ENCODE peak calls at places on chromosomes 11 and 22, in four cellular contexts. P is transverse colon, G is heart left ventricle, K is psoas muscle. I is an unnamed sample.

GRCh38 chr11:131305005-131305404 is 65.4 kb upstream of the NTM start:
- DNase-seq in G (no peak), P (no peak), K (no peak), I (peak; percentile 44)

GRCh38 chr11:6900327-6900999 is 8.2 kb upstream of the OR2D2 start:
- DNase-seq in G (no peak), K (no peak), P (no peak), I (no peak)

GRCh38 chr22:28001171-28001835 is 82.2 kb upstream of the PITPNB start:
- DNase-seq in K (no peak), G (no peak), P (no peak), I (no peak)

GRCh38 chr11:114296190-114296978 is at the start of gene NNMT:
- DNase-seq in K (peak; percentile 87), P (peak; percentile 31), G (peak; percentile 69), I (peak; percentile 99)

GRCh38 chr11:120283124-120283523 is 42.0 kb upstream of the TLCD5 start:
- DNase-seq in G (no peak), K (no peak), P (no peak), I (no peak)

GRCh38 chr11:128483211-128483788 is 104.1 kb downstream of the ETS1 start:
- DNase-seq in G (no peak), K (no peak), P (no peak), I (no peak)

GRCh38 chr22:27377501-27377900 is 424.1 kb downstream of the MN1 start:
- DNase-seq in K (no peak), G (no peak), P (no peak), I (no peak)

GRCh38 chr11:67002921-67003411 is 20.0 kb upstream of the SYT12 start:
- DNase-seq in P (no peak), K (no peak), G (no peak), I (no peak)

GRCh38 chr11:120719348-120719747 is 207.8 kb downstream of the GRIK4 start:
- DNase-seq in G (no peak), P (no peak), K (no peak), I (no peak)

GRCh38 chr11:128552783-128553661 is 34.3 kb downstream of the ETS1 start:
- DNase-seq in G (no peak), P (peak; percentile 37), K (no peak), I (no peak)

GRCh38 chr11:65586676-65587075 is 8.9 kb downstream of the KCNK7 start:
- DNase-seq in K (no peak), G (peak; percentile 72), P (no peak), I (peak; percentile 69)

GRCh38 chr11:68008381-68009337 is 1.5 kb upstream of the ALDH3B1 start:
- DNase-seq in G (peak; percentile 62), K (no peak), P (peak; percentile 73), I (no peak)

GRCh38 chr22:37018815-37019308 is 385 bp downstream of the TST start:
- DNase-seq in G (peak; percentile 81), K (peak; percentile 72), P (peak; percentile 86), I (peak; percentile 53)

GRCh38 chr11:35484435-35484834 is 41.0 kb downstream of the PAMR1 start:
- DNase-seq in K (no peak), G (no peak), P (no peak), I (peak; percentile 80)

GRCh38 chr11:6911946-6912345 is 8.9 kb upstream of the OR2D3 start:
- DNase-seq in G (no peak), P (no peak), K (no peak), I (peak; percentile 73)

GRCh38 chr11:44104472-44105294 is 9.2 kb downstream of the EXT2 start:
- DNase-seq in K (no peak), P (no peak), G (no peak), I (peak; percentile 45)
- TF ChIP-seq CTCF in K (no peak), P (no peak), G (no peak), I (no peak)

GRCh38 chr11:125223901-125224331 is 59.4 kb downstream of the PKNOX2 start:
- DNase-seq in K (no peak), G (no peak), P (no peak), I (no peak)
- H3K4me3 ChIP-seq in K (no peak overlapping the region), G (no peak overlapping the region), P (no peak overlapping the region), I (no peak overlapping the region)

DNA sequence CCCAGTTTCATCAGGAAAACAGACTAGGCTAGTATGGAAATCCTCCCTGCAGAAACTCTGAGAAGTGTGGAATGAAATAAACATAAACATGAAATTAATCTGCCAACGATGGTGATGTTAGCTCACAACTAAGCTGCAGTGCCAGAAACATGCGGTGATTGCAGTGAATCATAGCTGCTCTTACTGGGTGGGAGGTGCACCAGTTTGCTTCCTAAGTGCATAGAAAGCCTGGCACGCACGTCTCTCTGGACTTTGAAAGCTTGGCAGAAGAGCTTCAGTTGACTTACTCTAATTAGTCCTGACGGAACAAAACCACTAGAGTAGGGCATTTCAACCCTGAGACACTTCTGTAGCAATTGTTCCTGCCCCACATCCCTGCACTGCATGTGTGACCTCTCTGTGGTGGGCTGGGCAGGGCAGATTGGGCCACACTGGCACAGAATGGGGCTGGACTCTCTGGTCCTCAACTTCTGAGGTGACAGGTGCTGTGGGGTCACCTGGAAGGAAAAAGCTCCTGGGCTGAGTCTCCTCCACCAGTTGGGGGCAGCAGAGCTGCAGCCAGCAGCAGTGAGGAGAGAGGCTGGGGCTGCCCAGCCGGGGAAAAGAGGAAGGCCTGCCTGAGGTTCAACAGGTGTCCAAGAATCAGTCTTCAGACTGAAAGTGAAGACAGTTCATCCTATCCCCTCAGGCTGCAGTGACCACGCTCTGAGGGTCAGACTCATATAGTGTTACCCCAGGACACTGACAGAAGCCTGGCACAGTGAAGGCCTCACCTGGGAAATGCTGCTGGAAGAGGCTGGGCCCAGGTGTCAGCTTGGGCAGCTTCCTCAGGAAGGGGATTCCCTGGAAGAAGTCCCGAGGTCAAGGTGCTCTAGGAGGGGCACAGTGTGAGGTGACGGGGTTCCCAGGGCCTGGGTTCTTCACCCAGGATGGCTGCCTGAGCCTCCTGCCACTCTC is 40.5 kb downstream of the GGTLC2 start:
- DNase-seq in K (no peak), G (no peak), P (peak; percentile 58), I (peak; percentile 82)
- TF ChIP-seq CTCF in K (no peak), G (no peak), P (peak; percentile 36), I (peak; percentile 47)

GRCh38 chr11:8168485-8169257 is at the start of gene RIC3:
- DNase-seq in G (peak; percentile 64), K (peak; percentile 45), P (peak; percentile 30), I (no peak)

GRCh38 chr11:8167796-8168195 is 1.0 kb downstream of the RIC3 start:
- DNase-seq in K (no peak), P (no peak), G (no peak), I (peak; percentile 7)
- H3K4me3 ChIP-seq in K (peak overlapping the region; percentile 88), P (no peak overlapping the region), G (peak overlapping the region; percentile 67), I (no peak overlapping the region)

GRCh38 chr22:29032584-29032983 is 29.0 kb downstream of the C22orf31 start:
- DNase-seq in P (no peak), K (no peak), G (no peak), I (peak; percentile 11)

GRCh38 chr22:29030016-29030617 is 31.5 kb downstream of the C22orf31 start:
- DNase-seq in G (no peak), K (no peak), P (no peak), I (peak; percentile 25)

GRCh38 chr22:29032014-29032475 is 29.6 kb downstream of the C22orf31 start:
- DNase-seq in K (no peak), G (no peak), P (no peak), I (no peak)

GRCh38 chr22:29030618-29031235 is 30.9 kb downstream of the C22orf31 start:
- DNase-seq in P (peak; percentile 84), K (peak; percentile 77), G (peak; percentile 88), I (peak; percentile 77)

DNA sequence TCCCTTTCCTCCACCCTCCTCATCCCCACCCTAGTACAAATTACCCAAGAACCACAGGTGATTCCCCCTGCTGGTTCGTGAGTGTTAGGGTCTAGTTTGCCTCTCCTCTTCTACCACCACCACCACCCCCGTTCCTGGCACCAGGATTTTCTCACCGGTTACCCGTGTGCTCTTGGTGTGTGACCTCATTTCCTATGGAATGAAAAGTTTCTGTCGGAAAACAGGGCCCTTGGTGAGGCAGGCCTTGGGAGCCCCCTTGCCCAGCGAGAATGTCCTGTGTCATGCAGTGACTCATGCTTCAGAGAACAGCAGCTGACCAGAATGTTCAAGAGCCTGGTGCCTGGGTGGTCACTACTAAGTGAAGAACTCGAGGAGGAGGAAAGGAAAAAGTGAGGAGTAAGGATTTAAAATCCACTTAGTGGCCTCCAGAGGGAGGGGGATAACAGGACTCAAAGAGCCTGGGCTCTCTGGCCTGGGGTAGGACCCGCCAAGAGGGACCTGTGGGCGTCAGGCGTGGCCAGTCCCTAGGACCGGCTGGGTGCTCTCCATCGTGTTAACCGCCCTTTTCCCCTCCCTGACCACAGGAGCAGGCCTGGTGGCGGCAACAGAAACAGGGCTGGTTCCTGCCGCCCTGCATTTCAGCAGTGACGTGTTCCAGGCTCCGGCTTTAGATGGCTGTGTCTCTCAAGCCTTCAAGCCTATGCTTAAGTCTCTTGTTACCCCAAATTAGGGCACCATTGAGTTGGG is 30.2 kb downstream of the C22orf31 start:
- DNase-seq in P (peak; percentile 40), G (peak; percentile 53), K (peak; percentile 68), I (peak; percentile 90)
- TF ChIP-seq CTCF in P (no peak), G (peak; percentile 9), K (peak; percentile 14), I (peak; percentile 16)

I was measured in fibroblast of the aortic adventitia.